ENCODE peak calls at places on chromosome 2, in four cellular contexts. One of them, this sample, is unnamed.

GRCh38 chr2:9251154-9252001 is 44.8 kb downstream of the ASAP2 start:
- DNase-seq in GM13976: no peak
- DNase-seq in B cell: no peak
- DNase-seq in glutamatergic neuron: no peak
- DNase-seq in this sample: no peak

GRCh38 chr2:101388232-101388631 is 929 bp upstream of the CREG2 start:
- DNase-seq in GM13976: no peak
- DNase-seq in B cell: no peak
- DNase-seq in glutamatergic neuron: no peak
- DNase-seq in this sample: no peak

GRCh38 chr2:132703396-132703795 is 33.4 kb upstream of the LYPD1 start:
- DNase-seq in GM13976: no peak
- DNase-seq in B cell: no peak
- DNase-seq in glutamatergic neuron: no peak
- DNase-seq in this sample: no peak

GRCh38 chr2:206056286-206056685 is 29.7 kb downstream of the INO80D start:
- DNase-seq in GM13976: no peak
- DNase-seq in B cell: no peak
- DNase-seq in glutamatergic neuron: no peak
- DNase-seq in this sample: no peak

GRCh38 chr2:226489765-226490164 is 309.9 kb downstream of the IRS1 start:
- DNase-seq in GM13976: peak
- DNase-seq in B cell: no peak
- DNase-seq in glutamatergic neuron: no peak
- DNase-seq in this sample: no peak

GRCh38 chr2:12501469-12502147 is 215.1 kb upstream of the TRIB2 start:
- DNase-seq in GM13976: peak
- DNase-seq in B cell: peak
- DNase-seq in glutamatergic neuron: no peak
- DNase-seq in this sample: peak

GRCh38 chr2:10058251-10059015 is 15.1 kb downstream of the KLF11 start:
- DNase-seq in GM13976: no peak
- DNase-seq in B cell: no peak
- DNase-seq in glutamatergic neuron: no peak
- DNase-seq in this sample: no peak

GRCh38 chr2:45279356-45279755 is 270.1 kb upstream of the SIX2 start:
- DNase-seq in GM13976: no peak
- DNase-seq in B cell: no peak
- DNase-seq in glutamatergic neuron: no peak
- DNase-seq in this sample: no peak

GRCh38 chr2:35428548-35428947 is 927.0 kb upstream of the CRIM1 start:
- DNase-seq in GM13976: peak
- DNase-seq in B cell: no peak
- DNase-seq in glutamatergic neuron: peak
- DNase-seq in this sample: no peak

GRCh38 chr2:136051001-136051724 is 65.7 kb upstream of the DARS1 start:
- DNase-seq in GM13976: no peak
- DNase-seq in B cell: no peak
- DNase-seq in glutamatergic neuron: no peak
- DNase-seq in this sample: no peak

GRCh38 chr2:239945751-239946569 is 79.2 kb downstream of the NDUFA10 start:
- DNase-seq in GM13976: no peak
- DNase-seq in B cell: no peak
- DNase-seq in glutamatergic neuron: no peak
- DNase-seq in this sample: no peak

GRCh38 chr2:1601064-1601405 is 143.3 kb downstream of the PXDN start:
- DNase-seq in GM13976: no peak
- DNase-seq in B cell: no peak
- DNase-seq in glutamatergic neuron: no peak
- DNase-seq in this sample: no peak

GRCh38 chr2:171811229-171811628 is 82.8 kb downstream of the SLC25A12 start:
- DNase-seq in GM13976: peak
- DNase-seq in B cell: peak
- DNase-seq in glutamatergic neuron: no peak
- DNase-seq in this sample: no peak

GRCh38 chr2:160201849-160202539 is 1.9 kb upstream of the ITGB6 start:
- DNase-seq in GM13976: no peak
- DNase-seq in B cell: no peak
- DNase-seq in glutamatergic neuron: no peak
- DNase-seq in this sample: no peak

GRCh38 chr2:157747695-157748370 is 119.2 kb upstream of the ACVR1C start:
- DNase-seq in GM13976: peak
- DNase-seq in B cell: no peak
- DNase-seq in glutamatergic neuron: no peak
- DNase-seq in this sample: no peak

GRCh38 chr2:222499226-222499625 is 74.9 kb downstream of the SGPP2 start:
- DNase-seq in GM13976: no peak
- DNase-seq in B cell: no peak
- DNase-seq in glutamatergic neuron: no peak
- DNase-seq in this sample: no peak

GRCh38 chr2:189179607-189179979 is at the start of gene COL5A2:
- DNase-seq in GM13976: no peak
- DNase-seq in B cell: no peak
- DNase-seq in glutamatergic neuron: no peak
- DNase-seq in this sample: no peak

GRCh38 chr2:145501920-145502319 is 982.0 kb upstream of the ZEB2 start:
- DNase-seq in GM13976: no peak
- DNase-seq in B cell: no peak
- DNase-seq in glutamatergic neuron: no peak
- DNase-seq in this sample: no peak

DNA sequence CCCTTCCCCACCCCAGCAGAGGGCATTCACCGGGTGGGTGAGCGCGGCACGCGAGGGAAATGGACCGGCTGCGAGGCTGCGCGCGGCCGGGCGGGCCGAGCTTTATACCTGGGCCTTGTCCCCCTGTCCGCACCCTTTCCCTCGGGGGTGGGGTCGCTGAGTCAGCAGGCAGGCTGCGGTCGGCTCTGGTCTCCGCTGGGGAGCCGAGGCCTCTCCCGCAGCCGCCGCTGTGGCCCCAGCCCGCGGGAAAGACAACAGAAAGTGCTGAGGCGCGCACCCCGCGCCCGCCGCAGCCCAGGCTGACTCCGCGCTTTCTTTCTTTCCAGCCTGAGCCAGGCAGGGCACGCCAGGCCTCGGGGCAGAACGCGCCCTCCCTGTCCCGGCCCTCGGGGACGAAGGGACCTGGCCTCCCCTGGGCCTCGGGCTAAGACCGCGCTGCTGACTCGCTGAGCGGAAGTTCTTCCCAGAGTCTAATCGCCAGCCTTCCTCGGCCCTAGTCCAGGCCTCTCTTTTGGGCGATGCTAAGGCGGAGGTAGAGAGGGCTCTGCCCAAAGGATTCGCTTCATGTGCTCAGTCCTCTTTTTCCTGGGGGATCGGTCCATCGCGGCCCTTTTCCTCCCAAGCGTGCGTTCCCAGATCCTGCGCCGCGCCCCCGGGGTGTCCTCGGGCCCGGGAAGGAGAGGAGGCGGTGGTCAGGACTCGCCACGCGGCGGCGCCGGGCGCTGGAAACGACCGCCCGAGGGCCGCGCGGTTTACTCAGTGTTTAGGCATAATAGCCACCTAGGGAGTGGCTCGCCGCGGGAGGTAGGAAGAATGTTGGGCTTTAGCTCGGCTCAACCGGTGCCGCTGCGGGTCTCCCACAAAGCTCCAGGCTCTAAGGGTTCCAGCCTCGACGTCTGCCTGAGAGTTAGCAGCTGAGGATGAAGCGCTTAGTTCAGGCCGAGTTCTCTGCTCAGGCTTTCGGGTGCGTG is at the start of gene CRYBA2:
- DNase-seq in GM13976: no peak
- DNase-seq in B cell: peak
- DNase-seq in glutamatergic neuron: peak
- DNase-seq in this sample: no peak
- TF ChIP-seq CTCF in GM13976: peak
- TF ChIP-seq CTCF in B cell: no peak
- TF ChIP-seq CTCF in glutamatergic neuron: no peak
- TF ChIP-seq CTCF in this sample: no peak

DNA sequence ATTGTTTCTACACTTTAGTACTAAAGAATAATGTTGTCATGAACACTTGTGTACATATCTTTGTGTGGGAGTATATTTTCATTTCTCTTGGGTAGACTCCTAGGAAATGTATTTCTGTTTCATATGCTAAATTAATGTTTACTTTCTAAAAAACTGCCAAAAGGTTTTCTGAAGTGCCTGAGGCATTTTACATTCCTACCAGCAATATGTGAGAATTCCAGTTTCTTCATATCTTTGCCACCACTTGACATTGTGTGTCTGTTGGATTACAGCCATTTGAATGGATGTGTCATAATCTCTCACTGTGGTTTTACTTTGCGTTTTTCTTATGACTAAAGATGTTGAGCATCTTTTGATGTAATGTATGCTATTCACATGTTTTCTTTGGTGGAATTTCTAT is 428.2 kb upstream of the KCNH7 start:
- DNase-seq in GM13976: no peak
- DNase-seq in B cell: no peak
- DNase-seq in glutamatergic neuron: no peak
- DNase-seq in this sample: no peak
- TF ChIP-seq CTCF in GM13976: no peak
- TF ChIP-seq CTCF in B cell: no peak
- TF ChIP-seq CTCF in glutamatergic neuron: no peak
- TF ChIP-seq CTCF in this sample: no peak

GRCh38 chr2:20592106-20593071 is 58.5 kb downstream of the HS1BP3 start:
- DNase-seq in GM13976: peak
- DNase-seq in B cell: no peak
- DNase-seq in glutamatergic neuron: peak
- DNase-seq in this sample: no peak
- TF ChIP-seq CTCF in GM13976: no peak
- TF ChIP-seq CTCF in B cell: no peak
- TF ChIP-seq CTCF in glutamatergic neuron: no peak
- TF ChIP-seq CTCF in this sample: no peak

GRCh38 chr2:36693825-36694224 is 2.7 kb upstream of the VIT start:
- DNase-seq in GM13976: no peak
- DNase-seq in B cell: no peak
- DNase-seq in glutamatergic neuron: no peak
- DNase-seq in this sample: no peak

GRCh38 chr2:36697424-36698066 is 1.0 kb downstream of the VIT start:
- DNase-seq in GM13976: no peak
- DNase-seq in B cell: no peak
- DNase-seq in glutamatergic neuron: no peak
- DNase-seq in this sample: no peak

GRCh38 chr2:36696533-36696932 is at the start of gene VIT:
- DNase-seq in GM13976: no peak
- DNase-seq in B cell: no peak
- DNase-seq in glutamatergic neuron: no peak
- DNase-seq in this sample: no peak

GRCh38 chr2:36698978-36699377 is 2.5 kb downstream of the VIT start:
- DNase-seq in GM13976: no peak
- DNase-seq in B cell: no peak
- DNase-seq in glutamatergic neuron: no peak
- DNase-seq in this sample: no peak

GRCh38 chr2:36695746-36696415 is 626 bp upstream of the VIT start:
- DNase-seq in GM13976: no peak
- DNase-seq in B cell: no peak
- DNase-seq in glutamatergic neuron: no peak
- DNase-seq in this sample: no peak
- TF ChIP-seq CTCF in GM13976: no peak
- TF ChIP-seq CTCF in B cell: no peak
- TF ChIP-seq CTCF in glutamatergic neuron: no peak
- TF ChIP-seq CTCF in this sample: no peak

DNA sequence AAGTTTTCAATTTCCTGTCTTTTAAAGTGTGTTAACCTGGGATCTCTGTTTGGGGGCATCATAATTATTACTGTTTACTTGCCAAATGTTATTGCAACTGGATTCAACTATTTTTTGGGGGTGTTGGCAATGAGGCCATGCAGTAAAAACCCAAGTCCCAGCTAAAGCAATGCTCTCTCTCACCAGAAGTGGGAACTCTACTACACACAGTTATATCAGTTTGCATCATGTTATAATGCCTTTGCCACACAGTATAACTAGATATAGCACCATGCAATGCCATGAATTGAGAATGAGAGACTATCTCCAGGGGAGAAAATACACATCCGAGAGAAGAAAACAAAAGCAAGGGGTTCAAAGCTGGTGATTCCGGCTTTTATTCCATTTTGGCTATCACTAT is 79.0 kb downstream of the GCA start:
- DNase-seq in GM13976: no peak
- DNase-seq in B cell: no peak
- DNase-seq in glutamatergic neuron: no peak
- DNase-seq in this sample: no peak
- TF ChIP-seq CTCF in GM13976: no peak
- TF ChIP-seq CTCF in B cell: no peak
- TF ChIP-seq CTCF in glutamatergic neuron: no peak
- TF ChIP-seq CTCF in this sample: no peak

GRCh38 chr2:73084971-73085370 is 13.5 kb upstream of the SFXN5 start:
- DNase-seq in GM13976: no peak
- DNase-seq in B cell: no peak
- DNase-seq in glutamatergic neuron: no peak
- DNase-seq in this sample: no peak
- TF ChIP-seq CTCF in GM13976: no peak
- TF ChIP-seq CTCF in B cell: no peak
- TF ChIP-seq CTCF in glutamatergic neuron: no peak
- TF ChIP-seq CTCF in this sample: no peak

GRCh38 chr2:231461516-231461971 is 2.7 kb downstream of the NCL start:
- DNase-seq in GM13976: no peak
- DNase-seq in B cell: no peak
- DNase-seq in glutamatergic neuron: no peak
- DNase-seq in this sample: no peak
- TF ChIP-seq CTCF in GM13976: no peak
- TF ChIP-seq CTCF in B cell: no peak
- TF ChIP-seq CTCF in glutamatergic neuron: no peak
- TF ChIP-seq CTCF in this sample: no peak

DNA sequence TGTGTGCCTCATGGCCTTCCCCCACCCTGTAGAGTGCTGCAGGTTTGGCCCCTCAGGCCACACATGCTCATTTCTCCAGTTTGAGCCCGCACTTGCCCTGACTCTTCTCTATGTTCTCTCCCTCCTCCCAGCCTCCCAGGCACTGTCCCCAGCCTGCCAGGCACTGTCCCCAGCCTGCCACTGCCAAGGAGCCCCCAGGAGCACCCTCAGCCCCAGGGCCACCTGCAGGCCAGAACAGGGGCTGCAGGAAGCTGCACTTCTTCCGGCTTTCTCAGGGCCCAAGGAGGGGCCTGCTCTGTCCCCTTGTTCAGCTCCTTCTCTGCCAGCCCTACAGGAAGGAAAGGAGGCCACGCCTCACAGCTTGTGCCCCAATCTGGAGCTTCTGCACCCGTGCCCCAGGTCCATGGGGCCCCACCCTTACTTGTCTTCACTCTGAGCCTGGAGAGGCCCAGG is 31.6 kb downstream of the CYP26B1 start:
- DNase-seq in GM13976: no peak
- DNase-seq in B cell: no peak
- DNase-seq in glutamatergic neuron: no peak
- DNase-seq in this sample: no peak
- TF ChIP-seq CTCF in GM13976: no peak
- TF ChIP-seq CTCF in B cell: no peak
- TF ChIP-seq CTCF in glutamatergic neuron: peak
- TF ChIP-seq CTCF in this sample: no peak

GRCh38 chr2:47076586-47077441 is 78.3 kb downstream of the STPG4 start:
- DNase-seq in GM13976: no peak
- DNase-seq in B cell: no peak
- DNase-seq in glutamatergic neuron: no peak
- DNase-seq in this sample: no peak

GRCh38 chr2:47073641-47074040 is 81.5 kb downstream of the STPG4 start:
- DNase-seq in GM13976: no peak
- DNase-seq in B cell: no peak
- DNase-seq in glutamatergic neuron: no peak
- DNase-seq in this sample: no peak

GRCh38 chr2:47074691-47075090 is 80.4 kb downstream of the STPG4 start:
- DNase-seq in GM13976: no peak
- DNase-seq in B cell: no peak
- DNase-seq in glutamatergic neuron: no peak
- DNase-seq in this sample: no peak

GRCh38 chr2:47076126-47076506 is 79.0 kb downstream of the STPG4 start:
- DNase-seq in GM13976: no peak
- DNase-seq in B cell: no peak
- DNase-seq in glutamatergic neuron: no peak
- DNase-seq in this sample: no peak

GRCh38 chr2:47075361-47076125 is 79.6 kb downstream of the STPG4 start:
- DNase-seq in GM13976: no peak
- DNase-seq in B cell: no peak
- DNase-seq in glutamatergic neuron: no peak
- DNase-seq in this sample: no peak
- TF ChIP-seq CTCF in GM13976: no peak
- TF ChIP-seq CTCF in B cell: no peak
- TF ChIP-seq CTCF in glutamatergic neuron: no peak
- TF ChIP-seq CTCF in this sample: no peak

This sample was measured in natural killer cell.